ENCODE peak calls at places on chromosomes 7 and 10, in six cellular contexts. One of them, this sample, is unnamed.

GRCh38 chr10:66637273-66638036 is 288.4 kb upstream of the LRRTM3 start:
- DNase-seq in cardiac muscle cell: no peak
- DNase-seq in A172: peak
- DNase-seq in AG20443: no peak
- DNase-seq in T-cell: no peak
- DNase-seq in DMS79 treated with DMSO at 0.1 percent for 48 hours: no peak
- DNase-seq in this sample: no peak

GRCh38 chr7:44676776-44677175 is 70.3 kb downstream of the OGDH start:
- DNase-seq in cardiac muscle cell: no peak
- DNase-seq in AG20443: no peak
- DNase-seq in DMS79 treated with DMSO at 0.1 percent for 48 hours: no peak
- DNase-seq in A172: no peak
- DNase-seq in T-cell: no peak
- DNase-seq in this sample: no peak

GRCh38 chr10:14543048-14543903 is 212.6 kb upstream of the FRMD4A start:
- DNase-seq in DMS79 treated with DMSO at 0.1 percent for 48 hours: no peak
- DNase-seq in cardiac muscle cell: peak
- DNase-seq in T-cell: no peak
- DNase-seq in A172: no peak
- DNase-seq in AG20443: peak
- DNase-seq in this sample: no peak

GRCh38 chr7:64876792-64877713 is 26.0 kb upstream of the ZNF273 start:
- DNase-seq in AG20443: peak
- DNase-seq in cardiac muscle cell: peak
- DNase-seq in T-cell: peak
- DNase-seq in A172: no peak
- DNase-seq in DMS79 treated with DMSO at 0.1 percent for 48 hours: peak
- DNase-seq in this sample: peak

GRCh38 chr7:111199643-111200042 is 108.7 kb downstream of the LRRN3 start:
- DNase-seq in cardiac muscle cell: no peak
- DNase-seq in A172: no peak
- DNase-seq in T-cell: no peak
- DNase-seq in AG20443: no peak
- DNase-seq in DMS79 treated with DMSO at 0.1 percent for 48 hours: peak
- DNase-seq in this sample: no peak

GRCh38 chr7:126799541-126799940 is 453.2 kb downstream of the GRM8 start:
- DNase-seq in A172: no peak
- DNase-seq in DMS79 treated with DMSO at 0.1 percent for 48 hours: no peak
- DNase-seq in AG20443: no peak
- DNase-seq in T-cell: no peak
- DNase-seq in cardiac muscle cell: no peak
- DNase-seq in this sample: no peak

GRCh38 chr10:28217848-28218247 is 85.0 kb downstream of the MPP7 start:
- DNase-seq in DMS79 treated with DMSO at 0.1 percent for 48 hours: no peak
- DNase-seq in T-cell: no peak
- DNase-seq in A172: peak
- DNase-seq in AG20443: peak
- DNase-seq in cardiac muscle cell: peak
- DNase-seq in this sample: no peak

GRCh38 chr7:44769381-44770209 is 20.9 kb downstream of the ZMIZ2 start:
- DNase-seq in T-cell: no peak
- DNase-seq in cardiac muscle cell: peak
- DNase-seq in AG20443: peak
- DNase-seq in A172: peak
- DNase-seq in DMS79 treated with DMSO at 0.1 percent for 48 hours: no peak
- DNase-seq in this sample: no peak

GRCh38 chr10:94129393-94130130 is 135.8 kb downstream of the PLCE1 start:
- DNase-seq in T-cell: no peak
- DNase-seq in A172: peak
- DNase-seq in AG20443: peak
- DNase-seq in DMS79 treated with DMSO at 0.1 percent for 48 hours: no peak
- DNase-seq in cardiac muscle cell: peak
- DNase-seq in this sample: no peak

GRCh38 chr7:44065431-44066110 is at the start of gene PGAM2:
- DNase-seq in cardiac muscle cell: peak
- DNase-seq in T-cell: no peak
- DNase-seq in DMS79 treated with DMSO at 0.1 percent for 48 hours: peak
- DNase-seq in A172: no peak
- DNase-seq in AG20443: peak
- DNase-seq in this sample: no peak

GRCh38 chr10:112498806-112499205 is 51.8 kb downstream of the VTI1A start:
- DNase-seq in cardiac muscle cell: no peak
- DNase-seq in A172: no peak
- DNase-seq in AG20443: no peak
- DNase-seq in T-cell: no peak
- DNase-seq in DMS79 treated with DMSO at 0.1 percent for 48 hours: no peak
- DNase-seq in this sample: no peak

GRCh38 chr7:70738080-70738479 is 393.9 kb upstream of the GALNT17 start:
- DNase-seq in T-cell: no peak
- DNase-seq in A172: peak
- DNase-seq in AG20443: peak
- DNase-seq in DMS79 treated with DMSO at 0.1 percent for 48 hours: no peak
- DNase-seq in cardiac muscle cell: peak
- DNase-seq in this sample: no peak